ENCODE peak calls at places on chromosomes 2 and 18, in six cellular contexts. O, D, J, Z, R and W are unnamed samples.
A peak's percentile ranks its signal among the peaks of the same experiment; 100 is the strongest.

GRCh38 chr2:148487439-148487838 is 157.1 kb upstream of the EPC2 start:
- DNase-seq in O (no peak), D (no peak), J (no peak), Z (no peak), R (no peak), W (no peak)

GRCh38 chr2:184597571-184597980 is 753 bp upstream of the ZNF804A start:
- DNase-seq in O (no peak), D (peak; percentile 21), J (no peak), Z (peak; percentile 20), R (no peak), W (no peak)

GRCh38 chr18:77127769-77128671 is 4.6 kb downstream of the MBP start:
- DNase-seq in O (no peak), D (no peak), J (no peak), Z (no peak), R (peak; percentile 78), W (peak; percentile 98)

GRCh38 chr2:201204655-201205515 is 21.9 kb downstream of the CASP10 start:
- DNase-seq in O (no peak), D (no peak), J (peak; percentile 97), Z (no peak), R (peak; percentile 61), W (peak; percentile 35)

GRCh38 chr2:176145085-176145969 is 6.0 kb upstream of the HOXD4 start:
- DNase-seq in O (no peak), D (no peak), J (no peak), Z (no peak), R (no peak), W (no peak)

GRCh38 chr2:181235683-181236459 is 221.3 kb upstream of the ITGA4 start:
- DNase-seq in O (no peak), D (no peak), J (no peak), Z (peak; percentile 52), R (no peak), W (no peak)

GRCh38 chr2:40642261-40642660 is 190.4 kb upstream of the SLC8A1 start:
- DNase-seq in O (no peak), D (no peak), J (no peak), Z (no peak), R (no peak), W (no peak)

GRCh38 chr2:239436669-239437325 is 36.0 kb upstream of the HDAC4 start:
- DNase-seq in O (no peak), D (no peak), J (no peak), Z (no peak), R (no peak), W (no peak)

GRCh38 chr2:152334701-152335015 is 316 bp upstream of the FMNL2 start:
- DNase-seq in O (no peak), D (no peak), J (no peak), Z (no peak), R (no peak), W (no peak)